ENCODE peak calls at places on chromosomes 4 and X, in four cellular contexts. One of them, this sample, is unnamed.

GRCh38 chr4:140152015-140152703 is 1.8 kb downstream of the MAML3 start:
- DNase-seq in GM04503: no peak
- DNase-seq in non-pigmented ciliary epithelial cell: no peak
- DNase-seq in hypothalamus: peak
- DNase-seq in this sample: peak

GRCh38 chr4:26000274-26000950 is 86.4 kb downstream of the SMIM20 start:
- DNase-seq in GM04503: no peak
- DNase-seq in non-pigmented ciliary epithelial cell: no peak
- DNase-seq in hypothalamus: no peak
- DNase-seq in this sample: peak

GRCh38 chr4:108887034-108887433 is 124.2 kb upstream of the ETNPPL start:
- DNase-seq in GM04503: no peak
- DNase-seq in non-pigmented ciliary epithelial cell: no peak
- DNase-seq in hypothalamus: no peak
- DNase-seq in this sample: no peak

GRCh38 chrX:155000841-155001240 is 21.7 kb downstream of the F8 start:
- DNase-seq in GM04503: no peak
- DNase-seq in non-pigmented ciliary epithelial cell: no peak
- DNase-seq in hypothalamus: no peak
- DNase-seq in this sample: no peak

GRCh38 chrX:31550169-31550568 is 478.3 kb upstream of the FTHL17 start:
- DNase-seq in GM04503: no peak
- DNase-seq in non-pigmented ciliary epithelial cell: no peak
- DNase-seq in hypothalamus: no peak
- DNase-seq in this sample: no peak

GRCh38 chrX:118226060-118226428 is 109.4 kb upstream of the KLHL13 start:
- DNase-seq in GM04503: no peak
- DNase-seq in non-pigmented ciliary epithelial cell: no peak
- DNase-seq in hypothalamus: no peak
- DNase-seq in this sample: no peak

GRCh38 chrX:66030505-66031317 is 9.2 kb downstream of the VSIG4 start:
- DNase-seq in GM04503: no peak
- DNase-seq in non-pigmented ciliary epithelial cell: no peak
- DNase-seq in hypothalamus: no peak
- DNase-seq in this sample: peak

GRCh38 chrX:19705196-19705769 is 182.1 kb downstream of the SH3KBP1 start:
- DNase-seq in GM04503: peak
- DNase-seq in non-pigmented ciliary epithelial cell: no peak
- DNase-seq in hypothalamus: no peak
- DNase-seq in this sample: no peak

GRCh38 chr4:140372607-140373327 is 679 bp upstream of the SCOC start:
- DNase-seq in GM04503: no peak
- DNase-seq in non-pigmented ciliary epithelial cell: no peak
- DNase-seq in hypothalamus: no peak
- DNase-seq in this sample: peak

GRCh38 chrX:104113237-104113965 is 1.1 kb downstream of the ZCCHC18 start:
- DNase-seq in GM04503: no peak
- DNase-seq in non-pigmented ciliary epithelial cell: no peak
- DNase-seq in hypothalamus: peak
- DNase-seq in this sample: peak

GRCh38 chrX:132004728-132005127 is 18.4 kb upstream of the STK26 start:
- DNase-seq in GM04503: no peak
- DNase-seq in non-pigmented ciliary epithelial cell: no peak
- DNase-seq in hypothalamus: no peak
- DNase-seq in this sample: no peak

GRCh38 chr4:168623484-168623883 is 126.6 kb downstream of the PALLD start:
- DNase-seq in GM04503: no peak
- DNase-seq in non-pigmented ciliary epithelial cell: no peak
- DNase-seq in hypothalamus: no peak
- DNase-seq in this sample: no peak

GRCh38 chr4:153022233-153022632 is 86.1 kb downstream of the FHDC1 start:
- DNase-seq in GM04503: no peak
- DNase-seq in non-pigmented ciliary epithelial cell: no peak
- DNase-seq in hypothalamus: no peak
- DNase-seq in this sample: no peak

GRCh38 chrX:39729834-39730670 is 367.7 kb downstream of the BCOR start:
- DNase-seq in GM04503: no peak
- DNase-seq in non-pigmented ciliary epithelial cell: no peak
- DNase-seq in hypothalamus: no peak
- DNase-seq in this sample: peak

GRCh38 chr4:7719354-7720174 is 220.1 kb downstream of the AFAP1 start:
- DNase-seq in GM04503: no peak
- DNase-seq in non-pigmented ciliary epithelial cell: no peak
- DNase-seq in hypothalamus: peak
- DNase-seq in this sample: peak

GRCh38 chrX:118216488-118216887 is 99.9 kb upstream of the KLHL13 start:
- DNase-seq in GM04503: no peak
- DNase-seq in non-pigmented ciliary epithelial cell: no peak
- DNase-seq in hypothalamus: no peak
- DNase-seq in this sample: no peak

GRCh38 chrX:14398725-14399124 is 130.6 kb upstream of the GLRA2 start:
- DNase-seq in GM04503: peak
- DNase-seq in non-pigmented ciliary epithelial cell: no peak
- DNase-seq in hypothalamus: no peak
- DNase-seq in this sample: no peak

GRCh38 chrX:34426334-34426733 is 230.8 kb downstream of the TMEM47 start:
- DNase-seq in GM04503: no peak
- DNase-seq in non-pigmented ciliary epithelial cell: no peak
- DNase-seq in hypothalamus: no peak
- DNase-seq in this sample: peak

GRCh38 chrX:40041915-40042314 is 55.8 kb downstream of the BCOR start:
- DNase-seq in GM04503: no peak
- DNase-seq in non-pigmented ciliary epithelial cell: no peak
- DNase-seq in hypothalamus: no peak
- DNase-seq in this sample: no peak

GRCh38 chr4:16641971-16642370 is 256.5 kb downstream of the LDB2 start:
- DNase-seq in GM04503: peak
- DNase-seq in non-pigmented ciliary epithelial cell: no peak
- DNase-seq in hypothalamus: no peak
- DNase-seq in this sample: no peak

This sample was measured in endodermal cell.